ENCODE peak calls at places on chromosome 13, in eight cellular contexts. N, A, B, S, M, X, W and D are unnamed samples.

GRCh38 chr13:68378294-68378693 is 1148.2 kb upstream of the PCDH9 start:
- DNase-seq in N (no peak), A (no peak), B (no peak), S (no peak), M (no peak), X (no peak), W (no peak), D (no peak)

GRCh38 chr13:32537580-32538233 is 888 bp downstream of the N4BP2L2 start:
- DNase-seq in N (peak; percentile 77), A (peak; percentile 16), B (peak; percentile 32), S (peak; percentile 40), M (no peak), X (peak; percentile 48), W (peak; percentile 21), D (no peak)

GRCh38 chr13:109720758-109721184 is 65.6 kb downstream of the IRS2 start:
- DNase-seq in N (no peak), A (no peak), B (no peak), S (no peak), M (no peak), X (no peak), W (no peak), D (no peak)

GRCh38 chr13:72686766-72687165 is 40.7 kb downstream of the MZT1 start:
- DNase-seq in N (no peak), A (no peak), B (no peak), S (no peak), M (no peak), X (no peak), W (no peak), D (no peak)

GRCh38 chr13:36965767-36966166 is 33.4 kb downstream of the ALG5 start:
- DNase-seq in N (no peak), A (peak; percentile 46), B (peak; percentile 93), S (peak; percentile 34), M (peak; percentile 44), X (peak; percentile 51), W (no peak), D (no peak)

GRCh38 chr13:114112826-114113322 is 19.5 kb downstream of the RASA3 start:
- DNase-seq in N (peak; percentile 47), A (no peak), B (no peak), S (peak; percentile 75), M (no peak), X (no peak), W (no peak), D (no peak)

GRCh38 chr13:37443538-37443937 is 155.0 kb downstream of the POSTN start:
- DNase-seq in N (no peak), A (peak; percentile 75), B (peak; percentile 94), S (no peak), M (peak; percentile 91), X (no peak), W (no peak), D (no peak)

GRCh38 chr13:103288114-103288513 is 221.9 kb upstream of the SLC10A2 start:
- DNase-seq in N (no peak), A (no peak), B (no peak), S (no peak), M (no peak), X (no peak), W (no peak), D (no peak)

GRCh38 chr13:41533676-41534075 is 76.3 kb downstream of the RGCC start:
- DNase-seq in N (no peak), A (peak; percentile 40), B (peak; percentile 44), S (no peak), M (no peak), X (no peak), W (no peak), D (no peak)